ENCODE peak calls at places on chromosomes 3 and 15, in seven cellular contexts. L is fibroblast of lung, R is thoracic aorta, G is psoas muscle, X is neural progenitor cell, V is gastrocnemius medialis, Z is H1. B is an unnamed sample.

GRCh38 chr15:40968290-40969085 is 15.2 kb downstream of the CHAC1 start:
- DNase-seq in X (peak; percentile 81), Z (no peak), G (no peak), L (no peak), V (no peak), R (no peak), B (no peak)

GRCh38 chr3:175260145-175260794 is 401.1 kb downstream of the NAALADL2 start:
- DNase-seq in V (no peak), Z (no peak), R (no peak), G (no peak), X (no peak), L (peak; percentile 85), B (no peak)

GRCh38 chr3:173932624-173933023 is 535.1 kb downstream of the NLGN1 start:
- DNase-seq in R (no peak), G (no peak), Z (no peak), L (peak; percentile 87), X (no peak), V (no peak), B (peak; percentile 74)

GRCh38 chr3:12902181-12902999 is 61.0 kb upstream of the RPL32 start:
- DNase-seq in G (peak; percentile 55), R (no peak), Z (no peak), X (no peak), V (no peak), L (no peak), B (no peak)

GRCh38 chr3:97981886-97982285 is 9.7 kb upstream of the RIOX2 start:
- DNase-seq in G (no peak), X (no peak), V (no peak), L (peak; percentile 14), Z (no peak), R (no peak), B (no peak)

GRCh38 chr3:61894988-61895935 is 333.9 kb downstream of the PTPRG start:
- DNase-seq in Z (no peak), L (peak; percentile 98), R (peak; percentile 77), G (no peak), X (no peak), V (peak; percentile 45), B (peak; percentile 75)

GRCh38 chr3:112775011-112775742 is 71.5 kb downstream of the CD200R1L start:
- DNase-seq in X (no peak), R (no peak), L (peak; percentile 93), V (no peak), G (no peak), Z (no peak), B (peak; percentile 62)

GRCh38 chr3:52403955-52404354 is 40.9 kb downstream of the SEMA3G start:
- DNase-seq in X (no peak), L (no peak), V (no peak), G (peak; percentile 57), R (no peak), Z (no peak), B (no peak)

GRCh38 chr3:134869153-134869726 is 74.2 kb downstream of the EPHB1 start:
- DNase-seq in X (no peak), V (no peak), L (no peak), R (no peak), Z (no peak), G (no peak), B (no peak)

GRCh38 chr15:38041576-38041975 is 107.1 kb downstream of the TMCO5A start:
- DNase-seq in R (no peak), G (no peak), L (peak; percentile 66), X (no peak), V (no peak), Z (no peak), B (no peak)

GRCh38 chr15:72463702-72464101 is 10.4 kb upstream of the ARIH1 start:
- DNase-seq in Z (no peak), G (no peak), X (no peak), R (no peak), L (no peak), V (no peak), B (no peak)

GRCh38 chr3:122101646-122102045 is 46.5 kb downstream of the CD86 start:
- DNase-seq in G (no peak), X (peak; percentile 82), L (peak; percentile 44), R (no peak), V (no peak), Z (no peak), B (no peak)

GRCh38 chr3:177053107-177053506 is 144.2 kb downstream of the TBL1XR1 start:
- DNase-seq in L (no peak), X (no peak), R (no peak), G (no peak), Z (no peak), V (no peak), B (no peak)

GRCh38 chr3:51673802-51674654 is 3.0 kb downstream of the TEX264 start:
- DNase-seq in L (no peak), V (no peak), G (peak; percentile 27), Z (no peak), X (no peak), R (no peak), B (no peak)

GRCh38 chr3:43413676-43414368 is 127.5 kb downstream of the SNRK start:
- DNase-seq in V (no peak), G (no peak), Z (peak; percentile 30), L (no peak), X (peak; percentile 18), R (no peak), B (no peak)

GRCh38 chr3:123406598-123406997 is 42.3 kb downstream of the ADCY5 start:
- DNase-seq in X (no peak), R (peak; percentile 77), L (no peak), V (peak; percentile 52), Z (no peak), G (peak; percentile 82), B (no peak)

GRCh38 chr3:134018406-134018805 is 11.3 kb downstream of the SLCO2A1 start:
- DNase-seq in G (no peak), Z (no peak), L (no peak), R (no peak), V (no peak), X (no peak), B (no peak)

GRCh38 chr3:30663533-30664241 is 57.3 kb downstream of the TGFBR2 start:
- DNase-seq in L (no peak), R (no peak), G (no peak), X (no peak), V (no peak), Z (no peak), B (no peak)

GRCh38 chr15:40229956-40230355 is 8.9 kb upstream of the PAK6 start:
- DNase-seq in R (no peak), V (no peak), L (no peak), Z (no peak), G (no peak), X (no peak), B (no peak)

GRCh38 chr15:75233504-75234190 is 24.5 kb upstream of the GOLGA6C start:
- DNase-seq in G (peak; percentile 24), Z (no peak), X (no peak), V (no peak), R (no peak), L (no peak), B (no peak)

GRCh38 chr15:23402544-23402943 is 44.5 kb downstream of the GOLGA6L2 start:
- DNase-seq in Z (no peak), V (no peak), G (no peak), R (no peak), X (no peak), L (no peak), B (no peak)

GRCh38 chr15:83436513-83437158 is 10.5 kb upstream of the SH3GL3 start:
- DNase-seq in G (no peak), V (no peak), L (peak; percentile 58), X (peak; percentile 72), Z (peak; percentile 49), R (no peak), B (no peak)

GRCh38 chr15:79140846-79141570 is 50.4 kb upstream of the RASGRF1 start:
- DNase-seq in Z (no peak), V (no peak), X (no peak), L (peak; percentile 3), G (no peak), R (no peak), B (no peak)

GRCh38 chr3:48215466-48215865 is 7.8 kb upstream of the CAMP start:
- DNase-seq in V (peak; percentile 48), R (no peak), G (peak; percentile 54), X (no peak), L (peak; percentile 14), Z (no peak), B (no peak)

GRCh38 chr3:98482717-98483482 is 14.6 kb upstream of the OR5K2 start:
- DNase-seq in L (no peak), Z (no peak), G (no peak), R (no peak), X (no peak), V (no peak), B (no peak)

GRCh38 chr15:84761534-84762190 is 13.3 kb downstream of the ZNF592 start:
- DNase-seq in X (no peak), Z (no peak), R (no peak), G (no peak), L (peak; percentile 21), V (no peak), B (no peak)
- H3K4me3 ChIP-seq in X (no peak overlapping the region), Z (no peak overlapping the region), R (no peak overlapping the region), G (no peak overlapping the region), L (no peak overlapping the region), V (no peak overlapping the region), B (no peak overlapping the region)

DNA sequence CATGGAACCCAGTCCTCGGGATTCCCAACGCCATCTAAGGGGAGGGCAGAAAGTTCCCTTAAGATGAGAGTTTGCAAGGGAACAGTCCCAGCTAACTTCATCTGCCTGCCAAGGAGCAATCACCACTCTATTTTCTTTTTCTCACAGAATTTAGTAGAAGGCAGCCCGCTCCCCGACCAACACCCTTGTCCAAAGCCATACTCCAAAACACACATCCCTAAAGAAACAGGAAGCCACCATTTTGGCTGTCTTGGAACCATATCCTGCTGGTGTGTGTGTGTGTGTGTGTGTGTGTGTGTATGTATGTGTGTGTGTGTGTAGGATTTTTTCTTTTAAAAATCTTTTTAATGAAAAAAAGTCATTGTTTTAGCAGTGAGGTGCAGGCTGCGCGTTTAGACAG is 7.0 kb upstream of the FGD5 start:
- DNase-seq in V (no peak), L (no peak), X (no peak), G (no peak), Z (no peak), R (no peak), B (no peak)
- H3K27me3 ChIP-seq in V (peaks cover 16% of the 10 kb centered on the region), L (peaks cover 24% of the 10 kb centered on the region), X (peaks cover 82% of the 10 kb centered on the region), G (peaks cover 48% of the 10 kb centered on the region), Z (peaks cover 45% of the 10 kb centered on the region), R (no peaks in the 10 kb centered on the region), B (peaks cover 8% of the 10 kb centered on the region)

DNA sequence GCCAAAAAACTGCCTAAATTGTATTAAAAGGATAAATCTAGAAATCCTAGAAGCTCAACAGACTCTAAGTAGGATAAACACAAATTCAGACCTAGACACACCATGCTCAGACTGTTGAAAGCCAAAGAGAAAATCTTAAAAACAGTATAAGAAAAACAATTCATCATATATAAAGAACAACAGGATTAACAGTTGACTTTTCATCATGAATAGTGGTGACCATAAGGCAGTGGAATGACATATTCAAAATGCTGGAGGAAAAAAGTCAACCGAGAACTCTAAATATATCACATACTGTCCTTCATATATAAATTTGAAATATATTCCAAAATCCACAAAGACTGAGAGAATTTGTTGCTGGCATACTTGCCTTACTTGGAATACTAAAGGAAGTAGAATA is 77.3 kb downstream of the CEP152 start:
- DNase-seq in R (no peak), L (no peak), X (no peak), Z (no peak), V (no peak), G (no peak), B (no peak)
- H3K36me3 ChIP-seq in R (no peaks in the 10 kb centered on the region), L (no peaks in the 10 kb centered on the region), X (peaks cover 14% of the 10 kb centered on the region), Z (peaks cover 7% of the 10 kb centered on the region), V (no peaks in the 10 kb centered on the region), G (no peaks in the 10 kb centered on the region), B (peaks cover 67% of the 10 kb centered on the region)

DNA sequence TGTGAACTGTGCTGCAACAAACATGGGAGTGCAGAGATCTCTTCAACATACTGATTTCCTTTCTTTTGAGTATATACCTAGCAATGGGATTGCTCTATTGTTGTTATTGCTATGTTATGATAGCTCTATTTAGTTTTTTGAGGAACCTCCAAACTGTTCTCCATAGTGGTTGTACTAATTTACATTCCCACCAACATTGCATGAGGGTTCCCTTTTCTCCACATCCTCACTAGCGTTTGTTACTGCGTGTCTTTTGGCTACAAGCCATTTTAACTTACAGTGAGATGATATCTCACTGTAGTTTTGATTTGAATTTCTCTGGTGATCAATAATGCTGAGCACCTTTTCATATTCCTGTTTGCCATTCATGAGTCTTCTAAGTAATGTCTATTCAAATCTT is 45.5 kb upstream of the TNFSF10 start:
- DNase-seq in X (no peak), R (no peak), L (no peak), Z (no peak), V (no peak), G (no peak), B (no peak)
- H3K4me3 ChIP-seq in X (no peak overlapping the region), R (no peak overlapping the region), L (no peak overlapping the region), Z (no peak overlapping the region), V (no peak overlapping the region), G (no peak overlapping the region), B (no peak overlapping the region)

B was measured in MG63.